ENCODE peak calls at places on chromosomes 16 and 17, in nine cellular contexts. G is stimulated activated CD4-positive, alpha-beta T cell treated with anti-CD3 and anti-CD28 coated beads, Interleukin-1b, Interleukin-23, amount 100 ng/mL, for 24 hours; S is activated T-helper 1 cell treated with anti-CD3 and anti-CD28 coated beads, Interleukin-12 subunit alpha, Interleukin-12 subunit beta, Interleukin-2, Interleukin-4 antibody, amounts not matched to agents 30 ng/mL and 10 ng/mL and 1 ng/mL, durations not matched to agents 14 hours and 24 hours and 36 hours; U is amniotic stem cell; N is NCI-H446 treated with DMSO at 0.1 percent for 48 hours; I is nephron progenitor cell; V is activated T-helper 9 cell treated with anti-CD3 and anti-CD28 coated beads, Interleukin-2, amount 50 U/mL, for 16 hours; P is fibroblast of lung; E is foreskin melanocyte. A is an unnamed sample.

GRCh38 chr16:55155815-55156214 is 168.2 kb upstream of the IRX6 start:
- DNase-seq in N (no peak), G (no peak), P (no peak), I (no peak), V (no peak), E (no peak), S (no peak), U (no peak), A (no peak)

GRCh38 chr16:79542196-79542859 is 58.2 kb downstream of the MAF start:
- DNase-seq in V (no peak), G (no peak), N (no peak), I (no peak), E (no peak), P (no peak), S (no peak), U (no peak), A (no peak)

GRCh38 chr17:37094391-37094790 is 145.6 kb downstream of the AATF start:
- DNase-seq in E (peak), S (no peak), G (no peak), N (no peak), I (no peak), V (no peak), P (no peak), U (no peak), A (no peak)

GRCh38 chr16:66953462-66954096 is 7.5 kb upstream of the CES3 start:
- DNase-seq in S (no peak), E (no peak), N (no peak), P (no peak), V (no peak), I (no peak), U (no peak), G (no peak), A (no peak)

GRCh38 chr17:76530826-76531500 is 6.5 kb downstream of the CYGB start:
- DNase-seq in N (no peak), I (no peak), U (no peak), G (no peak), E (no peak), V (no peak), S (no peak), P (no peak), A (no peak)

GRCh38 chr16:24332178-24332577 is 76.0 kb downstream of the CACNG3 start:
- DNase-seq in P (no peak), S (no peak), V (no peak), N (no peak), E (no peak), I (no peak), G (no peak), U (no peak), A (no peak)

GRCh38 chr17:45073414-45074070 is 12.4 kb downstream of the NMT1 start:
- DNase-seq in G (no peak), S (no peak), P (peak), I (no peak), E (no peak), U (no peak), V (no peak), N (peak), A (peak)

GRCh38 chr17:60327122-60327869 is 64.6 kb downstream of the USP32 start:
- DNase-seq in N (no peak), G (no peak), I (peak), U (no peak), V (no peak), S (no peak), P (no peak), E (no peak), A (no peak)

GRCh38 chr16:84105286-84105815 is 11.4 kb downstream of the MBTPS1 start:
- DNase-seq in V (no peak), U (no peak), N (no peak), P (no peak), E (no peak), G (no peak), S (no peak), I (peak), A (no peak)

GRCh38 chr16:88533945-88534641 is 36.1 kb upstream of the ZC3H18 start:
- DNase-seq in U (peak), V (peak), I (peak), E (peak), N (no peak), G (peak), S (peak), P (peak), A (no peak)

GRCh38 chr17:32452281-32452680 is 8.0 kb downstream of the PSMD11 start:
- DNase-seq in E (no peak), U (no peak), G (no peak), V (no peak), P (peak), S (no peak), I (no peak), N (no peak), A (no peak)

GRCh38 chr17:83196088-83196765 is 116.8 kb downstream of the METRNL start:
- DNase-seq in U (no peak), G (no peak), I (no peak), N (no peak), E (no peak), V (no peak), S (no peak), P (peak), A (no peak)

GRCh38 chr16:1031666-1032065 is 40.9 kb upstream of the SSTR5 start:
- DNase-seq in U (no peak), G (no peak), P (no peak), V (no peak), I (no peak), E (no peak), N (no peak), S (no peak), A (no peak)

GRCh38 chr16:559021-559380 is 1.2 kb upstream of the PRR35 start:
- DNase-seq in V (no peak), U (no peak), S (no peak), G (no peak), N (no peak), E (no peak), I (no peak), P (no peak), A (no peak)

GRCh38 chr16:67449328-67449727 is 18.4 kb downstream of the HSD11B2 start:
- DNase-seq in N (no peak), U (no peak), S (no peak), V (no peak), E (no peak), G (no peak), I (no peak), P (no peak), A (no peak)

GRCh38 chr17:27466748-27467375 is 10.6 kb downstream of the KSR1 start:
- DNase-seq in I (no peak), U (no peak), S (peak), E (no peak), G (no peak), V (peak), N (no peak), P (no peak), A (no peak)

GRCh38 chr16:48291303-48291702 is 44.0 kb upstream of the ABCC11 start:
- DNase-seq in U (no peak), V (no peak), E (no peak), G (no peak), I (no peak), S (no peak), P (peak), N (no peak), A (no peak)

GRCh38 chr16:85091522-85091910 is 20.8 kb downstream of the CIBAR2 start:
- DNase-seq in P (no peak), G (no peak), S (no peak), I (no peak), N (no peak), E (no peak), U (no peak), V (no peak), A (no peak)

GRCh38 chr16:50741808-50742520 is at the start of gene CYLD:
- DNase-seq in G (peak), U (peak), N (peak), V (peak), E (peak), I (peak), P (peak), S (peak), A (peak)